ENCODE peak calls at places on chromosomes 3 and 15, in eight cellular contexts. F, E, O, G, W, X, Q and P are unnamed samples.
A peak's percentile ranks its signal among the peaks of the same experiment; 100 is the strongest.

GRCh38 chr3:169082634-169083033 is 580.9 kb downstream of the MECOM start:
- DNase-seq in W (no peak), O (no peak), X (no peak), E (no peak), F (no peak), G (no peak), Q (no peak), P (no peak)

GRCh38 chr3:129727707-129728106 is 121.2 kb upstream of the PLXND1 start:
- DNase-seq in W (peak; percentile 80), F (no peak), Q (no peak), O (no peak), X (no peak), G (no peak), E (no peak), P (no peak)

GRCh38 chr3:154378311-154378710 is 51.7 kb downstream of the GPR149 start:
- DNase-seq in O (no peak), E (no peak), G (no peak), X (no peak), Q (no peak), W (no peak), F (no peak), P (no peak)

GRCh38 chr15:84654689-84655453 is 788 bp upstream of the WDR73 start:
- DNase-seq in X (peak; percentile 75), E (peak; percentile 86), Q (peak; percentile 79), O (peak; percentile 84), F (peak; percentile 87), G (peak; percentile 75), W (peak; percentile 79), P (no peak)

GRCh38 chr3:155748611-155749365 is 3.9 kb upstream of the PLCH1 start:
- DNase-seq in E (no peak), X (no peak), W (no peak), O (no peak), F (no peak), Q (no peak), G (no peak), P (no peak)

GRCh38 chr3:46700772-46701171 is 420 bp upstream of the TMIE start:
- DNase-seq in X (no peak), W (no peak), O (no peak), E (no peak), Q (no peak), F (no peak), G (no peak), P (no peak)

GRCh38 chr15:90451215-90451850 is 63.3 kb downstream of the IQGAP1 start:
- DNase-seq in X (no peak), O (no peak), Q (no peak), F (no peak), G (no peak), W (peak; percentile 87), E (no peak), P (peak; percentile 18)

GRCh38 chr3:151593923-151594322 is 133.1 kb upstream of the IGSF10 start:
- DNase-seq in W (no peak), Q (no peak), F (no peak), X (no peak), O (no peak), E (no peak), G (no peak), P (no peak)

GRCh38 chr3:106086636-106087035 is 217.8 kb upstream of the CBLB start:
- DNase-seq in X (no peak), O (no peak), Q (no peak), F (no peak), G (no peak), E (no peak), W (no peak), P (no peak)

GRCh38 chr15:76996526-76997401 is 1.8 kb downstream of the PSTPIP1 start:
- DNase-seq in G (peak; percentile 39), F (no peak), X (peak; percentile 48), O (peak; percentile 76), E (no peak), W (peak; percentile 27), Q (peak; percentile 34), P (no peak)

GRCh38 chr15:43006991-43007390 is 86.4 kb upstream of the TTBK2 start:
- DNase-seq in X (no peak), F (no peak), G (no peak), Q (no peak), W (no peak), E (no peak), O (no peak), P (no peak)

GRCh38 chr15:43293402-43293801 is 26.7 kb upstream of the TGM5 start:
- DNase-seq in Q (peak; percentile 14), X (no peak), F (no peak), G (no peak), E (no peak), W (no peak), O (no peak), P (peak; percentile 31)

GRCh38 chr3:65412591-65412990 is 626.1 kb downstream of the MAGI1 start:
- DNase-seq in F (peak; percentile 99), O (no peak), X (no peak), W (no peak), G (no peak), E (peak; percentile 39), Q (no peak), P (no peak)

GRCh38 chr3:32817195-32817560 is 619 bp upstream of the TRIM71 start:
- DNase-seq in G (no peak), X (no peak), Q (no peak), E (no peak), F (no peak), O (no peak), W (no peak), P (no peak)

GRCh38 chr3:90136468-90137191 is 1029.2 kb downstream of the EPHA3 start:
- DNase-seq in W (no peak), E (no peak), O (no peak), G (no peak), Q (no peak), F (peak; percentile 94), X (no peak), P (no peak)

GRCh38 chr15:82680200-82681102 is 29.2 kb downstream of the AP3B2 start:
- DNase-seq in W (no peak), Q (peak; percentile 71), X (peak; percentile 83), O (peak; percentile 92), G (peak; percentile 80), F (peak; percentile 68), E (peak; percentile 80), P (peak; percentile 80)

GRCh38 chr3:74214286-74214685 is 400.2 kb downstream of the CNTN3 start:
- DNase-seq in X (no peak), W (no peak), E (no peak), G (no peak), Q (no peak), F (no peak), O (no peak), P (no peak)

GRCh38 chr3:127026661-127027060 is 43.7 kb downstream of the PLXNA1 start:
- DNase-seq in O (no peak), G (no peak), Q (no peak), W (no peak), X (no peak), E (no peak), F (no peak), P (no peak)

DNA sequence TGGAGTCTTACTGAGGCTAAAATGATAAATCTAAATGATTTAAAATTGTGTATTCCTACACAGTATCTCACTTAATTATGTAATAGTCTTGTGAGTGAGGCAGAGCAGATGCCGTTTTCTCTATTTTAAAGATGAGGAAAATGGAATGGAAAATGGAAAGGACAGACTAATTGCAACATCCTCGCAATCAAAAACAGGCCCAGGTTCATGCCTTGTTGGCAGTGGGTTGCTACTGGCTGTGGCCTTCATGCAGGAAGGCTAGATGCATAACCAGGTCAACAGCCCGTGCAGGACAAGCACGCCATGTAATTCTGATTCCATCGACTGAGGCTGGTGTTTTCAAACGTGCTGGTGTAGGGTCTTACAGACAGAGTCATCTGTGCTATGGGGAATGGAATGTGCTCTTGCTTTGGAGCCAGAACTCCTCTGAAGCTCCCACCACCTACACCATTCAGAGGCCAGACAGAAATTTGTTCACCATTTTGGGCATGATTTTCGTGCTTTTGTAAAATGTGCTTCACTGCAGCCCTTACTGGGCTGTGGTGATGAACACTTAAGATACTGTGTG is 37.9 kb downstream of the MLH1 start:
- DNase-seq in G (no peak), X (no peak), E (no peak), W (peak; percentile 13), Q (no peak), O (no peak), F (no peak), P (no peak)
- H3K36me3 ChIP-seq in G (peaks cover 93% of the 10 kb centered on the region), X (peaks cover 84% of the 10 kb centered on the region), E (peaks cover 6% of the 10 kb centered on the region), W (peaks cover 29% of the 10 kb centered on the region), Q (no peaks in the 10 kb centered on the region), O (peaks cover 83% of the 10 kb centered on the region), F (peaks cover 15% of the 10 kb centered on the region), P (peaks cover 15% of the 10 kb centered on the region)

GRCh38 chr3:72892870-72893269 is 5.0 kb downstream of the GXYLT2 start:
- DNase-seq in G (no peak), W (no peak), X (no peak), Q (no peak), F (no peak), O (no peak), E (no peak), P (peak; percentile 54)

GRCh38 chr3:72889310-72890165 is 1.7 kb downstream of the GXYLT2 start:
- DNase-seq in E (no peak), F (no peak), W (no peak), X (no peak), O (no peak), G (no peak), Q (no peak), P (no peak)

GRCh38 chr3:72890166-72890925 is 2.5 kb downstream of the GXYLT2 start:
- DNase-seq in E (no peak), G (no peak), O (no peak), W (no peak), F (no peak), Q (no peak), X (no peak), P (no peak)

GRCh38 chr3:72892081-72892763 is 4.4 kb downstream of the GXYLT2 start:
- DNase-seq in Q (no peak), O (no peak), X (no peak), E (no peak), G (no peak), F (no peak), W (peak; percentile 94), P (no peak)

GRCh38 chr3:72891053-72891855 is 3.4 kb downstream of the GXYLT2 start:
- DNase-seq in E (no peak), F (no peak), G (no peak), W (peak; percentile 100), X (no peak), Q (no peak), O (no peak), P (no peak)
- H3K4me1 ChIP-seq in E (peaks cover 38% of the 10 kb centered on the region), F (peaks cover 2% of the 10 kb centered on the region), G (no peaks in the 10 kb centered on the region), W (peaks cover 18% of the 10 kb centered on the region), X (peaks cover 11% of the 10 kb centered on the region), Q (no peaks in the 10 kb centered on the region), O (peaks cover 49% of the 10 kb centered on the region), P (no peaks in the 10 kb centered on the region)

GRCh38 chr15:74319138-74319460 is 48.3 kb downstream of the CYP11A1 start:
- DNase-seq in E (no peak), G (no peak), X (no peak), Q (no peak), W (no peak), F (no peak), O (no peak), P (no peak)
- H3K27ac ChIP-seq in E (no peak overlapping the region), G (no peak overlapping the region), X (no peak overlapping the region), Q (no peak overlapping the region), W (no peak overlapping the region), F (no peak overlapping the region), O (no peak overlapping the region), P (no peak overlapping the region)

DNA sequence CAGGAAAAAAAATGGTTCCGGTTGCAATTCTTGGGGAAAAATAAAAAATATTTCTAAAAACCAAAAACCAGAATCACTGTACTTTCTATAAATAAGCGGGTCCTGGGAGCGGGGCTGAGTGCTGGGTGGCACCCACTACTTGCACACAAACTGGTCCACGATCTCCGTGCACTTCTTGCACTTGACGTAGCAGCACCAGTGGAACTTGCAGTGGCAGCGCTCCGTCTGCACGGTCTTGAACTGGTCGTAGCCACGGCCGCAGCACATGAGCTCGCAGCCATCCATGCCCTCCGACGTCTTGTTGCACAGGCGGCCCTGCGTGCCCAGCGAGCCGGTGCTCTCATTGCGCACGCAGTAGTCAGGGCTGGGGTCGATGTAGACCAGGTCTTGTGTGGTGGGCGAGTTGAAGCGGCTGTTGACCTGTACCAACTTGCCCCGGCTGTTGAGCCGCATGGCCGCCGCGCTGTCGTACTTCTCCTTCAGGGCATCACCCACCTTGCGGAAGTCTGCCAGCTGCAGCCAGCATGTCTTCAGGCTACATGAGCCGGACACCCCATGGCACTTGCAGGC is 17.1 kb downstream of the WNT5A start:
- DNase-seq in O (no peak), F (no peak), G (no peak), E (no peak), X (no peak), W (no peak), Q (no peak), P (no peak)
- H3K36me3 ChIP-seq in O (peaks cover 28% of the 10 kb centered on the region), F (no peaks in the 10 kb centered on the region), G (no peaks in the 10 kb centered on the region), E (no peaks in the 10 kb centered on the region), X (no peaks in the 10 kb centered on the region), W (peaks cover 51% of the 10 kb centered on the region), Q (no peaks in the 10 kb centered on the region), P (no peaks in the 10 kb centered on the region)